ENCODE peak calls at places on chromosomes 6 and 20, in five cellular contexts. One of them, this sample, is unnamed.

GRCh38 chr20:45752747-45753146 is 30.6 kb downstream of the SPINT4 start:
- DNase-seq in CD8-positive, alpha-beta memory T cell: no peak
- DNase-seq in SJSA1: no peak
- DNase-seq in PC-9: no peak
- DNase-seq in tibial nerve: no peak
- DNase-seq in this sample: no peak

GRCh38 chr20:805713-806112 is 27.8 kb upstream of the FAM110A start:
- DNase-seq in CD8-positive, alpha-beta memory T cell: no peak
- DNase-seq in SJSA1: no peak
- DNase-seq in PC-9: no peak
- DNase-seq in tibial nerve: no peak
- DNase-seq in this sample: no peak

GRCh38 chr6:26214826-26215199 is 127.6 kb downstream of the HFE start:
- DNase-seq in CD8-positive, alpha-beta memory T cell: no peak
- DNase-seq in SJSA1: no peak
- DNase-seq in PC-9: no peak
- DNase-seq in tibial nerve: no peak
- DNase-seq in this sample: no peak

GRCh38 chr6:138914701-138915100 is 73.4 kb downstream of the REPS1 start:
- DNase-seq in CD8-positive, alpha-beta memory T cell: no peak
- DNase-seq in SJSA1: no peak
- DNase-seq in PC-9: no peak
- DNase-seq in tibial nerve: no peak
- DNase-seq in this sample: no peak

GRCh38 chr6:134177753-134178229 is 125.4 kb upstream of the SLC2A12 start:
- DNase-seq in CD8-positive, alpha-beta memory T cell: no peak
- DNase-seq in SJSA1: no peak
- DNase-seq in PC-9: no peak
- DNase-seq in tibial nerve: no peak
- DNase-seq in this sample: no peak

GRCh38 chr6:53062369-53062639 is 2.9 kb upstream of the FBXO9 start:
- DNase-seq in CD8-positive, alpha-beta memory T cell: no peak
- DNase-seq in SJSA1: no peak
- DNase-seq in PC-9: no peak
- DNase-seq in tibial nerve: no peak
- DNase-seq in this sample: no peak

GRCh38 chr6:112269165-112269564 is 14.8 kb upstream of the LAMA4 start:
- DNase-seq in CD8-positive, alpha-beta memory T cell: no peak
- DNase-seq in SJSA1: peak; percentile 22
- DNase-seq in PC-9: no peak
- DNase-seq in tibial nerve: no peak
- DNase-seq in this sample: no peak

GRCh38 chr6:22098623-22099022 is 198.2 kb downstream of the PRL start:
- DNase-seq in CD8-positive, alpha-beta memory T cell: no peak
- DNase-seq in SJSA1: peak; percentile 12
- DNase-seq in PC-9: no peak
- DNase-seq in tibial nerve: no peak
- DNase-seq in this sample: no peak

GRCh38 chr20:51425347-51426106 is 117.0 kb downstream of the NFATC2 start:
- DNase-seq in CD8-positive, alpha-beta memory T cell: no peak
- DNase-seq in SJSA1: no peak
- DNase-seq in PC-9: no peak
- DNase-seq in tibial nerve: no peak
- DNase-seq in this sample: no peak

GRCh38 chr6:169897601-169898358 is 146.4 kb downstream of the ERMARD start:
- DNase-seq in CD8-positive, alpha-beta memory T cell: no peak
- DNase-seq in SJSA1: no peak
- DNase-seq in PC-9: no peak
- DNase-seq in tibial nerve: no peak
- DNase-seq in this sample: peak; percentile 70

GRCh38 chr6:610882-611281 is 46.0 kb downstream of the HUS1B start:
- DNase-seq in CD8-positive, alpha-beta memory T cell: no peak
- DNase-seq in SJSA1: no peak
- DNase-seq in PC-9: no peak
- DNase-seq in tibial nerve: no peak
- DNase-seq in this sample: no peak

GRCh38 chr20:51801220-51801991 is 915 bp downstream of the SALL4 start:
- DNase-seq in CD8-positive, alpha-beta memory T cell: no peak
- DNase-seq in SJSA1: no peak
- DNase-seq in PC-9: peak; percentile 10
- DNase-seq in tibial nerve: no peak
- DNase-seq in this sample: no peak

GRCh38 chr20:51562334-51563140 is 20.0 kb upstream of the NFATC2 start:
- DNase-seq in CD8-positive, alpha-beta memory T cell: no peak
- DNase-seq in SJSA1: peak; percentile 68
- DNase-seq in PC-9: peak; percentile 54
- DNase-seq in tibial nerve: peak; percentile 78
- DNase-seq in this sample: peak; percentile 84

GRCh38 chr20:23212011-23212410 is 125.9 kb upstream of the CD93 start:
- DNase-seq in CD8-positive, alpha-beta memory T cell: no peak
- DNase-seq in SJSA1: no peak
- DNase-seq in PC-9: no peak
- DNase-seq in tibial nerve: no peak
- DNase-seq in this sample: no peak

GRCh38 chr6:159981171-159981571 is 12.3 kb downstream of the IGF2R start:
- DNase-seq in CD8-positive, alpha-beta memory T cell: no peak
- DNase-seq in SJSA1: no peak
- DNase-seq in PC-9: no peak
- DNase-seq in tibial nerve: no peak
- DNase-seq in this sample: no peak

GRCh38 chr6:8082954-8083858 is 19.0 kb upstream of the BLOC1S5 start:
- DNase-seq in CD8-positive, alpha-beta memory T cell: no peak
- DNase-seq in SJSA1: peak; percentile 88
- DNase-seq in PC-9: peak; percentile 29
- DNase-seq in tibial nerve: no peak
- DNase-seq in this sample: no peak

GRCh38 chr20:17543531-17543961 is 12.4 kb upstream of the BFSP1 start:
- DNase-seq in CD8-positive, alpha-beta memory T cell: no peak
- DNase-seq in SJSA1: no peak
- DNase-seq in PC-9: no peak
- DNase-seq in tibial nerve: no peak
- DNase-seq in this sample: no peak

GRCh38 chr20:5570442-5570841 is 179.8 kb upstream of the SHLD1 start:
- DNase-seq in CD8-positive, alpha-beta memory T cell: no peak
- DNase-seq in SJSA1: no peak
- DNase-seq in PC-9: no peak
- DNase-seq in tibial nerve: no peak
- DNase-seq in this sample: no peak

GRCh38 chr20:5567644-5568043 is 182.6 kb upstream of the SHLD1 start:
- DNase-seq in CD8-positive, alpha-beta memory T cell: no peak
- DNase-seq in SJSA1: no peak
- DNase-seq in PC-9: no peak
- DNase-seq in tibial nerve: no peak
- DNase-seq in this sample: no peak

GRCh38 chr20:5569021-5569420 is 181.2 kb upstream of the SHLD1 start:
- DNase-seq in CD8-positive, alpha-beta memory T cell: peak; percentile 34
- DNase-seq in SJSA1: peak; percentile 14
- DNase-seq in PC-9: peak; percentile 31
- DNase-seq in tibial nerve: no peak
- DNase-seq in this sample: no peak

GRCh38 chr20:5570031-5570430 is 180.2 kb upstream of the SHLD1 start:
- DNase-seq in CD8-positive, alpha-beta memory T cell: no peak
- DNase-seq in SJSA1: no peak
- DNase-seq in PC-9: no peak
- DNase-seq in tibial nerve: no peak
- DNase-seq in this sample: no peak
- H3K27ac ChIP-seq in CD8-positive, alpha-beta memory T cell: no peak overlapping the region
- H3K27ac ChIP-seq in SJSA1: no peak overlapping the region
- H3K27ac ChIP-seq in PC-9: no peak overlapping the region
- H3K27ac ChIP-seq in tibial nerve: no peak overlapping the region
- H3K27ac ChIP-seq in this sample: peak overlapping the region; percentile 84

GRCh38 chr20:36773548-36774242 is at the start of gene DSN1:
- DNase-seq in CD8-positive, alpha-beta memory T cell: peak; percentile 95
- DNase-seq in SJSA1: peak; percentile 95
- DNase-seq in PC-9: peak; percentile 99
- DNase-seq in tibial nerve: peak; percentile 95
- DNase-seq in this sample: peak; percentile 99

GRCh38 chr20:36773123-36773547 is 428 bp downstream of the DSN1 start:
- DNase-seq in CD8-positive, alpha-beta memory T cell: no peak
- DNase-seq in SJSA1: no peak
- DNase-seq in PC-9: no peak
- DNase-seq in tibial nerve: no peak
- DNase-seq in this sample: no peak

GRCh38 chr20:36770680-36771079 is 2.9 kb downstream of the DSN1 start:
- DNase-seq in CD8-positive, alpha-beta memory T cell: no peak
- DNase-seq in SJSA1: no peak
- DNase-seq in PC-9: no peak
- DNase-seq in tibial nerve: no peak
- DNase-seq in this sample: no peak

DNA sequence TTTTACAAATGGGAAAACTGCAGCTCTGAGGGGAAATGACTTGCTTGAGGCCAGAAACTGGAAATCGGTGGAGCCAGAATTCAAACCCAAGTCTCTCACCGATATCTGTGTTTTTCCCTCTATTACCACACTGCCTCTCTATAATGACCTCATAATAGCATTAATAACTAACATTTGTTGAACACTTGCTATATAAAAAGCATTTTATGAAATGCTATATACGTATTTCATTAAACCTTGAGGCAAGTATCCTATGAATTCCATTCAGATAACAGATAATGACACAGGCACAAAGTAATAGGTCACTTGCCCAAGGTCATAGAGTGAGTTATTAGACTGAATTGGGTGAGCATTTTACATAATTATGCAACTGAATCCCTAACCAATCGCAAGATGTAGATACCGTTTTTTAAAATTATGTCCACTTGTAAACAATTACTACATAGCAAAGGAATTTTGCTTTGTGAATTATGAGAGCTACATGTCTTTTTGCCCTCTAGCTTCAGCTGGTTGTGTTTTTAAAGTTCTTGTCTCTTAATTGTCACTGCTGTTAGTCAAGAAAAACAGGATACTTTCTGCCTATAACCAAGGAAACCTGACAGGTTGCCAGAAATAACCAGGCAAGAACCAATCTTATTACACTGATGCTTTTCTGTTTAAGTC is 4.7 kb downstream of the DSN1 start:
- DNase-seq in CD8-positive, alpha-beta memory T cell: no peak
- DNase-seq in SJSA1: no peak
- DNase-seq in PC-9: no peak
- DNase-seq in tibial nerve: no peak
- DNase-seq in this sample: no peak
- H3K27ac ChIP-seq in CD8-positive, alpha-beta memory T cell: no peak overlapping the region
- H3K27ac ChIP-seq in SJSA1: no peak overlapping the region
- H3K27ac ChIP-seq in PC-9: no peak overlapping the region
- H3K27ac ChIP-seq in tibial nerve: no peak overlapping the region
- H3K27ac ChIP-seq in this sample: no peak overlapping the region

DNA sequence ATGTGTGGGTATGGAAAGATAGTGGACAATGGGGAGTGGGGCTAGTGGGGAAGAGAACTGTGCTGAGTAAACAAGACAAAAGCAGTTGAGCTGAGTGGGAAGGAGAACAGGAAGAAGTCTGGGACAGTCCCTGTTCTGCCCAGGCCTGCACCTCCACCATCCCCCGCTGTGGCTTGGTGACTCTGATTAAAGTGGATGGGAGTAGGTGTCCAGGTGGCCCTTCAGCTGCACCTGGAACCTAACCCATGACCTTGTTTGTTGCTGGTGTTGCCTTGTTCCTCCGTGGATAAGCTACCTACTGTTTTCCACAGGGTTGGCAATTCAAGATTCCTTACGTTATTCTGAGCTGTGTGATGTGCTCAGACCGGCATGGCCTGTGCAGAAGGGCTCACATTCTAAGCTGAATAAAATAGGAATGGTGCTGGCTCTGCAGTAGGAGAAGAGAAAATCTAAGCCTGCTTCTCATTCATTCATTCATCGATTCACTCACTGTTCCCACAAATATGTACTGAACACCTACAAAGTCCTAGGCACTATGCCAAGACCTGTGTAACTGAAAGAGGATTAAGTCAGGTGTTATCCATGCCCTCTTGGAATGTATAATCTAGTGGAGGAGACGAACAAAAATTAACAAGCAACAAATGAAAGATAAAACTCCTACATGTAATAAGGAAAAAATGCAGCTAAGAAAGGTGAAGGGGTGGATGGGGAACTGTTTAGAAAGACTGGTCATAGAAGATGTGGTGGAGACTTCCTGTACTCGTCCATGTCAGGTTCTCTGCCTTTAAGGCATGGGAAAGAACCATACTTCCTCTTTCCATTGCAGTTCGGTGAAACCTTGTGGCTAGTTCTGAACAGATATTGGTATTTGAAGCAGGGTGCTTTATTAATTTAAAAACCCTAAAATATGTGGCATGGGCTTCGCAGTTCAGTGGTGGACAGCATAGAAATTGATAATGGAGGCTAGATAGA is 10.1 kb upstream of the CALHM6 start:
- DNase-seq in CD8-positive, alpha-beta memory T cell: no peak
- DNase-seq in SJSA1: no peak
- DNase-seq in PC-9: no peak
- DNase-seq in tibial nerve: no peak
- DNase-seq in this sample: peak; percentile 66
- H3K27ac ChIP-seq in CD8-positive, alpha-beta memory T cell: no peak overlapping the region
- H3K27ac ChIP-seq in SJSA1: no peak overlapping the region
- H3K27ac ChIP-seq in PC-9: no peak overlapping the region
- H3K27ac ChIP-seq in tibial nerve: no peak overlapping the region
- H3K27ac ChIP-seq in this sample: peak overlapping the region; percentile 31

GRCh38 chr6:16239090-16239797 is 857 bp downstream of the GMPR start:
- DNase-seq in CD8-positive, alpha-beta memory T cell: no peak
- DNase-seq in SJSA1: peak; percentile 75
- DNase-seq in PC-9: peak; percentile 59
- DNase-seq in tibial nerve: peak; percentile 51
- DNase-seq in this sample: peak; percentile 90
- H3K27ac ChIP-seq in CD8-positive, alpha-beta memory T cell: peak overlapping the region; percentile 79
- H3K27ac ChIP-seq in SJSA1: no peak overlapping the region
- H3K27ac ChIP-seq in PC-9: no peak overlapping the region
- H3K27ac ChIP-seq in tibial nerve: peak overlapping the region; percentile 57
- H3K27ac ChIP-seq in this sample: peak overlapping the region; percentile 75

GRCh38 chr6:90753820-90754604 is 167.1 kb upstream of the MAP3K7 start:
- DNase-seq in CD8-positive, alpha-beta memory T cell: no peak
- DNase-seq in SJSA1: no peak
- DNase-seq in PC-9: no peak
- DNase-seq in tibial nerve: no peak
- DNase-seq in this sample: no peak

GRCh38 chr6:90765491-90765890 is 178.6 kb upstream of the MAP3K7 start:
- DNase-seq in CD8-positive, alpha-beta memory T cell: no peak
- DNase-seq in SJSA1: no peak
- DNase-seq in PC-9: no peak
- DNase-seq in tibial nerve: no peak
- DNase-seq in this sample: no peak

GRCh38 chr6:90764001-90764400 is 177.1 kb upstream of the MAP3K7 start:
- DNase-seq in CD8-positive, alpha-beta memory T cell: no peak
- DNase-seq in SJSA1: no peak
- DNase-seq in PC-9: no peak
- DNase-seq in tibial nerve: no peak
- DNase-seq in this sample: no peak

GRCh38 chr6:90758741-90759140 is 171.9 kb upstream of the MAP3K7 start:
- DNase-seq in CD8-positive, alpha-beta memory T cell: no peak
- DNase-seq in SJSA1: no peak
- DNase-seq in PC-9: no peak
- DNase-seq in tibial nerve: no peak
- DNase-seq in this sample: no peak

DNA sequence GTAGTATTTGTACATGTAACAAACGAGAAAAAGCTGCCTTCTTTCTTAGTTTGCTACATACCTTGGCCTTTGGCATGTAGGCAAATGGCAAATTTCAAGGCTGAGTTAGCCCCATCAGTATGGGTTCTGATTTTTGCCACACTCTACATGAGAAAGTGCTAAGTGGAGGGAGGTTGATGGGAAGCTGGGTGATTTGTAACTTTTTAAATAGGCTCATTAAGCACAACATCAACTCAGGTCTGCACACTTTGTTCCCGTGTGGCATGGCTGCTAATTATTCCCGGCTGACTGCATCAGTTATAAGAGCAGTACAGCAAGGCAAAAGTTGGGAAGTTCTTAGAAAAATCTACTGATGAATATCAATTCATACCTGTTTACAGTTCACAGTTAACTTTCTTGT is 172.8 kb upstream of the MAP3K7 start:
- DNase-seq in CD8-positive, alpha-beta memory T cell: no peak
- DNase-seq in SJSA1: no peak
- DNase-seq in PC-9: no peak
- DNase-seq in tibial nerve: no peak
- DNase-seq in this sample: no peak
- H3K27ac ChIP-seq in CD8-positive, alpha-beta memory T cell: no peak overlapping the region
- H3K27ac ChIP-seq in SJSA1: no peak overlapping the region
- H3K27ac ChIP-seq in PC-9: no peak overlapping the region
- H3K27ac ChIP-seq in tibial nerve: no peak overlapping the region
- H3K27ac ChIP-seq in this sample: no peak overlapping the region

This sample was measured in left lung.